ENCODE peak calls at places on chromosomes 12 and 14, in six cellular contexts. Z is Panc1; E is central memory CD4-positive, alpha-beta T cell; V is non-pigmented ciliary epithelial cell; A is heart right ventricle; H is T-helper 2 cell. U is an unnamed sample.

GRCh38 chr12:56838602-56839488 is 75.7 kb downstream of the HSD17B6 start:
- DNase-seq in Z (no peak), E (no peak), V (no peak), A (no peak), H (no peak), U (no peak)

GRCh38 chr14:59337151-59337611 is 128.0 kb downstream of the GPR135 start:
- DNase-seq in Z (no peak), E (no peak), V (no peak), A (peak), H (no peak), U (no peak)

GRCh38 chr12:56337753-56338221 is 897 bp upstream of the IL23A start:
- DNase-seq in Z (no peak), E (no peak), V (no peak), A (no peak), H (no peak), U (no peak)

GRCh38 chr14:96741151-96741977 is 55.8 kb upstream of the VRK1 start:
- DNase-seq in Z (no peak), E (peak), V (no peak), A (peak), H (peak), U (peak)

GRCh38 chr12:93080994-93081809 is 152.1 kb upstream of the EEA1 start:
- DNase-seq in Z (no peak), E (no peak), V (peak), A (no peak), H (no peak), U (peak)

GRCh38 chr14:49550284-49551184 is 35.6 kb downstream of the RPS29 start:
- DNase-seq in Z (no peak), E (no peak), V (no peak), A (no peak), H (no peak), U (peak)

GRCh38 chr12:24728366-24728765 is 220.5 kb downstream of the BCAT1 start:
- DNase-seq in Z (peak), E (no peak), V (no peak), A (no peak), H (no peak), U (no peak)

GRCh38 chr14:75831971-75832370 is 149.8 kb downstream of the TGFB3 start:
- DNase-seq in Z (peak), E (no peak), V (no peak), A (no peak), H (no peak), U (no peak)